ENCODE peak calls at places on chromosomes 12 and 14, in four cellular contexts. One of them, this sample, is unnamed.

GRCh38 chr14:105150368-105151111 is 18.0 kb downstream of the JAG2 start:
- DNase-seq in left lung: no peak
- DNase-seq in progenitor cell of endocrine pancreas: no peak
- DNase-seq in RPMI7951: no peak
- DNase-seq in this sample: no peak

GRCh38 chr14:22752422-22752821 is 14.1 kb upstream of the OXA1L start:
- DNase-seq in left lung: no peak
- DNase-seq in progenitor cell of endocrine pancreas: no peak
- DNase-seq in RPMI7951: no peak
- DNase-seq in this sample: no peak

GRCh38 chr14:37988472-37988871 is 219.2 kb upstream of the SSTR1 start:
- DNase-seq in left lung: no peak
- DNase-seq in progenitor cell of endocrine pancreas: no peak
- DNase-seq in RPMI7951: no peak
- DNase-seq in this sample: no peak

GRCh38 chr12:18837025-18837424 is 99.1 kb downstream of the CAPZA3 start:
- DNase-seq in left lung: no peak
- DNase-seq in progenitor cell of endocrine pancreas: no peak
- DNase-seq in RPMI7951: no peak
- DNase-seq in this sample: no peak

GRCh38 chr12:93549174-93549573 is 23.3 kb upstream of the SOCS2 start:
- DNase-seq in left lung: no peak
- DNase-seq in progenitor cell of endocrine pancreas: no peak
- DNase-seq in RPMI7951: no peak
- DNase-seq in this sample: no peak

GRCh38 chr12:56631790-56632700 is 1.9 kb upstream of the BAZ2A start:
- DNase-seq in left lung: peak
- DNase-seq in progenitor cell of endocrine pancreas: peak
- DNase-seq in RPMI7951: peak
- DNase-seq in this sample: peak

GRCh38 chr12:45369065-45369464 is 153.2 kb downstream of the ANO6 start:
- DNase-seq in left lung: no peak
- DNase-seq in progenitor cell of endocrine pancreas: no peak
- DNase-seq in RPMI7951: peak
- DNase-seq in this sample: no peak

GRCh38 chr12:6536894-6537579 is 2.7 kb downstream of the GAPDH start:
- DNase-seq in left lung: no peak
- DNase-seq in progenitor cell of endocrine pancreas: no peak
- DNase-seq in RPMI7951: peak
- DNase-seq in this sample: no peak

GRCh38 chr12:120445911-120446909 is at the start of the genes GATC and TRIAP1:
- DNase-seq in left lung: peak
- DNase-seq in progenitor cell of endocrine pancreas: peak
- DNase-seq in RPMI7951: peak
- DNase-seq in this sample: peak

GRCh38 chr12:26790645-26790994 is 42.4 kb downstream of the ITPR2 start:
- DNase-seq in left lung: no peak
- DNase-seq in progenitor cell of endocrine pancreas: no peak
- DNase-seq in RPMI7951: no peak
- DNase-seq in this sample: no peak

GRCh38 chr14:54369343-54369742 is 27.5 kb upstream of the CDKN3 start:
- DNase-seq in left lung: no peak
- DNase-seq in progenitor cell of endocrine pancreas: no peak
- DNase-seq in RPMI7951: no peak
- DNase-seq in this sample: no peak

GRCh38 chr12:131949431-131950181 is at the start of gene EP400:
- DNase-seq in left lung: peak
- DNase-seq in progenitor cell of endocrine pancreas: peak
- DNase-seq in RPMI7951: peak
- DNase-seq in this sample: peak

GRCh38 chr12:69910739-69911138 is 85.7 kb downstream of the MYRFL start:
- DNase-seq in left lung: no peak
- DNase-seq in progenitor cell of endocrine pancreas: no peak
- DNase-seq in RPMI7951: no peak
- DNase-seq in this sample: no peak

GRCh38 chr14:36719823-36720222 is 58.2 kb downstream of the PAX9 start:
- DNase-seq in left lung: no peak
- DNase-seq in progenitor cell of endocrine pancreas: no peak
- DNase-seq in RPMI7951: no peak
- DNase-seq in this sample: no peak

GRCh38 chr12:43884683-43885410 is 49.0 kb downstream of the TMEM117 start:
- DNase-seq in left lung: no peak
- DNase-seq in progenitor cell of endocrine pancreas: no peak
- DNase-seq in RPMI7951: no peak
- DNase-seq in this sample: no peak

GRCh38 chr12:12975322-12976077 is 23.5 kb upstream of the GPRC5D start:
- DNase-seq in left lung: no peak
- DNase-seq in progenitor cell of endocrine pancreas: no peak
- DNase-seq in RPMI7951: peak
- DNase-seq in this sample: no peak

GRCh38 chr12:59494617-59495016 is 101.2 kb upstream of the SLC16A7 start:
- DNase-seq in left lung: no peak
- DNase-seq in progenitor cell of endocrine pancreas: no peak
- DNase-seq in RPMI7951: no peak
- DNase-seq in this sample: no peak

GRCh38 chr14:102206901-102207300 is 67.2 kb downstream of the WDR20 start:
- DNase-seq in left lung: no peak
- DNase-seq in progenitor cell of endocrine pancreas: no peak
- DNase-seq in RPMI7951: no peak
- DNase-seq in this sample: no peak

GRCh38 chr12:28222081-28222700 is 31.9 kb downstream of the CCDC91 start:
- DNase-seq in left lung: no peak
- DNase-seq in progenitor cell of endocrine pancreas: no peak
- DNase-seq in RPMI7951: no peak
- DNase-seq in this sample: no peak

GRCh38 chr12:12562016-12562483 is 613 bp downstream of the DUSP16 start:
- DNase-seq in left lung: no peak
- DNase-seq in progenitor cell of endocrine pancreas: peak
- DNase-seq in RPMI7951: peak
- DNase-seq in this sample: no peak

GRCh38 chr12:10501031-10501430 is 4.7 kb upstream of the EIF2S3B start:
- DNase-seq in left lung: no peak
- DNase-seq in progenitor cell of endocrine pancreas: no peak
- DNase-seq in RPMI7951: peak
- DNase-seq in this sample: no peak

GRCh38 chr12:26434299-26434915 is 239.0 kb downstream of the SSPN start:
- DNase-seq in left lung: no peak
- DNase-seq in progenitor cell of endocrine pancreas: no peak
- DNase-seq in RPMI7951: peak
- DNase-seq in this sample: no peak

GRCh38 chr12:70733385-70733784 is 96.2 kb upstream of the PTPRB start:
- DNase-seq in left lung: no peak
- DNase-seq in progenitor cell of endocrine pancreas: peak
- DNase-seq in RPMI7951: peak
- DNase-seq in this sample: no peak

GRCh38 chr12:56159482-56160105 is 1.4 kb downstream of the MYL6 start:
- DNase-seq in left lung: no peak
- DNase-seq in progenitor cell of endocrine pancreas: no peak
- DNase-seq in RPMI7951: no peak
- DNase-seq in this sample: no peak

GRCh38 chr12:47591387-47591786 is 114.4 kb downstream of the RPAP3 start:
- DNase-seq in left lung: no peak
- DNase-seq in progenitor cell of endocrine pancreas: no peak
- DNase-seq in RPMI7951: no peak
- DNase-seq in this sample: no peak

GRCh38 chr12:76652402-76652801 is 92.8 kb upstream of the OSBPL8 start:
- DNase-seq in left lung: no peak
- DNase-seq in progenitor cell of endocrine pancreas: no peak
- DNase-seq in RPMI7951: no peak
- DNase-seq in this sample: no peak

GRCh38 chr14:100651999-100652508 is 64.8 kb upstream of the BEGAIN start:
- DNase-seq in left lung: no peak
- DNase-seq in progenitor cell of endocrine pancreas: no peak
- DNase-seq in RPMI7951: no peak
- DNase-seq in this sample: no peak

This sample was measured in breast epithelium.